ENCODE peak calls at places on chromosomes 16 and 17, in six cellular contexts. One of them, this sample, is unnamed.

GRCh38 chr17:79913896-79914812 is 74.9 kb upstream of the CBX4 start:
- DNase-seq in H1: no peak
- DNase-seq in HepG2: no peak
- DNase-seq in K562: no peak
- DNase-seq in GM12878: no peak
- DNase-seq in GM12892: no peak
- DNase-seq in this sample: no peak

GRCh38 chr16:2082171-2082982 is 34.6 kb downstream of the TSC2 start:
- DNase-seq in HepG2: no peak
- DNase-seq in GM12878: no peak
- DNase-seq in H1: no peak
- DNase-seq in K562: no peak
- DNase-seq in GM12892: no peak
- DNase-seq in this sample: no peak

GRCh38 chr17:78034429-78035091 is 76.1 kb downstream of the TNRC6C start:
- DNase-seq in GM12878: no peak
- DNase-seq in GM12892: no peak
- DNase-seq in H1: no peak
- DNase-seq in HepG2: no peak
- DNase-seq in K562: no peak
- DNase-seq in this sample: no peak

GRCh38 chr16:58366247-58367031 is 25.8 kb upstream of the GINS3 start:
- DNase-seq in GM12878: no peak
- DNase-seq in GM12892: no peak
- DNase-seq in K562: peak
- DNase-seq in HepG2: peak
- DNase-seq in H1: no peak
- DNase-seq in this sample: no peak

GRCh38 chr17:80071116-80071980 is 30.0 kb upstream of the GAA start:
- DNase-seq in GM12892: no peak
- DNase-seq in K562: no peak
- DNase-seq in H1: no peak
- DNase-seq in GM12878: no peak
- DNase-seq in HepG2: peak
- DNase-seq in this sample: no peak

GRCh38 chr16:57923418-57923817 is 47.5 kb downstream of the CNGB1 start:
- DNase-seq in H1: no peak
- DNase-seq in GM12878: no peak
- DNase-seq in HepG2: no peak
- DNase-seq in K562: no peak
- DNase-seq in GM12892: no peak
- DNase-seq in this sample: no peak

GRCh38 chr16:89140401-89140800 is 31.1 kb upstream of the CDH15 start:
- DNase-seq in GM12892: no peak
- DNase-seq in H1: no peak
- DNase-seq in HepG2: no peak
- DNase-seq in GM12878: no peak
- DNase-seq in K562: no peak
- DNase-seq in this sample: no peak

GRCh38 chr16:3454093-3454492 is 10.6 kb downstream of the NAA60 start:
- DNase-seq in GM12878: no peak
- DNase-seq in HepG2: peak
- DNase-seq in K562: no peak
- DNase-seq in GM12892: no peak
- DNase-seq in H1: no peak
- DNase-seq in this sample: no peak

GRCh38 chr17:5509482-5509881 is 23.1 kb downstream of the MIS12 start:
- DNase-seq in GM12878: no peak
- DNase-seq in H1: no peak
- DNase-seq in GM12892: no peak
- DNase-seq in K562: no peak
- DNase-seq in HepG2: no peak
- DNase-seq in this sample: no peak

GRCh38 chr16:59601452-59601851 is 867.3 kb upstream of the GOT2 start:
- DNase-seq in GM12892: no peak
- DNase-seq in GM12878: no peak
- DNase-seq in HepG2: no peak
- DNase-seq in H1: no peak
- DNase-seq in K562: no peak
- DNase-seq in this sample: no peak

GRCh38 chr16:59707441-59707840 is 973.3 kb upstream of the GOT2 start:
- DNase-seq in H1: no peak
- DNase-seq in HepG2: no peak
- DNase-seq in GM12892: no peak
- DNase-seq in K562: no peak
- DNase-seq in GM12878: no peak
- DNase-seq in this sample: no peak

GRCh38 chr16:53421248-53421647 is 13.0 kb upstream of the RBL2 start:
- DNase-seq in HepG2: no peak
- DNase-seq in K562: no peak
- DNase-seq in GM12892: no peak
- DNase-seq in GM12878: no peak
- DNase-seq in H1: no peak
- DNase-seq in this sample: no peak

GRCh38 chr16:22813223-22813945 is 578 bp upstream of the HS3ST2 start:
- DNase-seq in GM12878: no peak
- DNase-seq in K562: peak
- DNase-seq in GM12892: no peak
- DNase-seq in H1: peak
- DNase-seq in HepG2: peak
- DNase-seq in this sample: peak

GRCh38 chr17:16352303-16352837 is 899 bp downstream of the CENPV start:
- DNase-seq in HepG2: peak
- DNase-seq in GM12892: peak
- DNase-seq in K562: peak
- DNase-seq in GM12878: no peak
- DNase-seq in H1: peak
- DNase-seq in this sample: peak

GRCh38 chr17:78678220-78678554 is 101.0 kb upstream of the DNAH17 start:
- DNase-seq in GM12878: no peak
- DNase-seq in HepG2: no peak
- DNase-seq in K562: no peak
- DNase-seq in GM12892: no peak
- DNase-seq in H1: no peak
- DNase-seq in this sample: no peak

GRCh38 chr17:2595736-2596135 is 2.3 kb downstream of the PAFAH1B1 start:
- DNase-seq in K562: no peak
- DNase-seq in HepG2: no peak
- DNase-seq in H1: no peak
- DNase-seq in GM12892: no peak
- DNase-seq in GM12878: no peak
- DNase-seq in this sample: no peak

GRCh38 chr17:34797724-34798123 is 163.5 kb downstream of the CCT6B start:
- DNase-seq in H1: peak
- DNase-seq in GM12892: no peak
- DNase-seq in HepG2: peak
- DNase-seq in GM12878: no peak
- DNase-seq in K562: peak
- DNase-seq in this sample: no peak

GRCh38 chr16:28140788-28141618 is 70.8 kb downstream of the XPO6 start:
- DNase-seq in GM12878: peak
- DNase-seq in GM12892: peak
- DNase-seq in HepG2: peak
- DNase-seq in H1: no peak
- DNase-seq in K562: no peak
- DNase-seq in this sample: peak
- TF ChIP-seq TAF1 in GM12878: no peak
- TF ChIP-seq TAF1 in GM12892: no peak
- TF ChIP-seq TAF1 in HepG2: no peak
- TF ChIP-seq TAF1 in H1: no peak
- TF ChIP-seq TAF1 in K562: no peak
- TF ChIP-seq TAF1 in this sample: no peak

GRCh38 chr17:7576432-7576937 is 3.0 kb upstream of the CD68 start:
- DNase-seq in K562: no peak
- DNase-seq in GM12878: no peak
- DNase-seq in GM12892: no peak
- DNase-seq in H1: no peak
- DNase-seq in HepG2: no peak
- DNase-seq in this sample: no peak
- TF ChIP-seq POLR2A in K562: peak
- TF ChIP-seq POLR2A in GM12878: peak
- TF ChIP-seq POLR2A in GM12892: peak
- TF ChIP-seq POLR2A in H1: peak
- TF ChIP-seq POLR2A in HepG2: peak
- TF ChIP-seq POLR2A in this sample: peak

GRCh38 chr16:69223882-69224281 is 36.9 kb downstream of the SNTB2 start:
- DNase-seq in GM12878: no peak
- DNase-seq in K562: no peak
- DNase-seq in H1: no peak
- DNase-seq in GM12892: no peak
- DNase-seq in HepG2: no peak
- DNase-seq in this sample: no peak
- TF ChIP-seq POLR2AphosphoS5 in GM12878: no peak
- TF ChIP-seq POLR2AphosphoS5 in K562: no peak
- TF ChIP-seq POLR2AphosphoS5 in H1: no peak
- TF ChIP-seq POLR2AphosphoS5 in GM12892: no peak
- TF ChIP-seq POLR2AphosphoS5 in HepG2: no peak
- TF ChIP-seq POLR2AphosphoS5 in this sample: no peak

DNA sequence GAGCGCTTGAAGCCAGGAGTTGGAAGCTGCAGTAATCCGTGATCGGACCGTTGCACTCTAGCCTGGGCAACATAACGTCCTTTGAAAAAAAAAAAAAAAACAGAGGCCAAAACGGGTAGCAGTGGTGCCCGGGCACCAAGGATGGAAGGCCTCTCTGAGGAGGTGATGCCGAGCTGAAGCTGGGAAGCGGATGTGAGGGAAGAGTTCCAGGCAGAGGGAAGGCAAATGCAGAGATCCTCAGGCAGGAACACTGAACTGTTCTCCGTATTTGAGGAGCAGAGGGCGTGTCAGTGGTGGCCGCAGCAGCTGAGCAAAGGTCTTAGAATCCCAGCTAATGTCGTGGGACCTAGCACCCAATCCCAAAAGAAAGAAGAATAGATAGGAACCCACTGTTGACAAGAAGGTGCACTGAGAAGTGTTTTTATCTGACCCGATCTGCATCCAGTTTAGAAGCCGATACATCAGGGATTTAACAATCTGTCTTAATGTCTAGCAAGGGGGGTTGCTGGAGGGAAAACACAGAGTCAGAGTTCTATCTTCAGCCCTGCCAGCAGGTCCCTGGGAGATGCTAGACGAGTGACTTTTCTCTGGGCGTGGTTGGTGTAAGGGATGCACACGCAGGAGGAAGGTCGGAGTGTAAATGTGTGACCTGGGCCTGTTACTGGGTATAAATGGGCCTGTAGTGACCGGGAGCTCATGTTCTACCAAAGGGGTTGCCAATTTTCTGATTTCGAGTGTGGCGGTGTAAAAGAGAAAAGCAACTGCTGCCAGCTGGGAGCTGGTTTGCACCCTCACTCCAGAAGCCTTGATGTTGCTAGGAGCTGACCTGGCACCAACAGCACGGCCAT is 873 bp upstream of the KCTD13 start:
- DNase-seq in K562: peak
- DNase-seq in GM12892: no peak
- DNase-seq in HepG2: peak
- DNase-seq in H1: peak
- DNase-seq in GM12878: no peak
- DNase-seq in this sample: no peak
- TF ChIP-seq TAF1 in K562: no peak
- TF ChIP-seq TAF1 in GM12892: no peak
- TF ChIP-seq TAF1 in HepG2: no peak
- TF ChIP-seq TAF1 in H1: no peak
- TF ChIP-seq TAF1 in GM12878: no peak
- TF ChIP-seq TAF1 in this sample: no peak

GRCh38 chr17:50120475-50121253 is 9.3 kb downstream of the SAMD14 start:
- DNase-seq in HepG2: no peak
- DNase-seq in GM12892: no peak
- DNase-seq in H1: no peak
- DNase-seq in GM12878: no peak
- DNase-seq in K562: no peak
- DNase-seq in this sample: no peak
- TF ChIP-seq POLR2A in HepG2: no peak
- TF ChIP-seq POLR2A in GM12892: no peak
- TF ChIP-seq POLR2A in H1: no peak
- TF ChIP-seq POLR2A in GM12878: no peak
- TF ChIP-seq POLR2A in K562: no peak
- TF ChIP-seq POLR2A in this sample: no peak

DNA sequence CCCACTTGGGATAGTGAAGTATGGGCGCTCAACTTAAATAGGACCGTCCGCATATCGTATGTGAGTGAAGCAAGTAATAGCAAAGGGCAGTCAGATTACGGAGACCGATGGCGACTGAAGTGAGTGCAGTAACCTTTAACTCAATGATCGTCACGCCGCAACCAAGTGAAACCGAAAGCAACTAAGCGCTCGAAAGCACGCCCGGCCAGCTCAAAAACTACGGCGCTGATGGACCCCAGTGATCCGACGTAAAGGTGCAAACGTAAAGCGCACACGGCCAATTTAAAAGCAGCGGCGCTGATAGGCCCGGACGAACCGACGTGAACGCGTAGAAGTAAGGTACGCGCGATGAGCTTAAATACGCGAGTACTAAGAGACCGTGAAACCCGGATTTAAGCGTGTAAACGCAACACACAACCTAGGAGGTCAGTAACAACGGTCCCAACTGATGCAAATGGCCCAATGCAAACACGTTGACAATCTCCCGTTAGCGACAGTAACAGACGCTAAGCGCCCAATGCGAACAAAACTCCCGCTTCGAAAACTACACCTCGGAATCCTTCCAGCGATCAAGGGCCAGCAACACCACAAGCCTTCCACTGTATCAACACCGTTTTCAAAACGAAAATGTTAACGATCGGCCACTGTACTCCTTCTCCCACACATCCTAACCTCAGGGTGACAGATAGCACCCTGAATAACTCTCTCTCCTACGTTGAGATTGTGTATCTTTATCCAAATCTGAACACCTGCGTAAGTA is 37.9 kb upstream of the ARL4D start:
- DNase-seq in GM12892: peak
- DNase-seq in H1: peak
- DNase-seq in GM12878: peak
- DNase-seq in HepG2: peak
- DNase-seq in K562: no peak
- DNase-seq in this sample: peak
- TF ChIP-seq POLR2AphosphoS5 in GM12892: peak
- TF ChIP-seq POLR2AphosphoS5 in H1: peak
- TF ChIP-seq POLR2AphosphoS5 in GM12878: peak
- TF ChIP-seq POLR2AphosphoS5 in HepG2: peak
- TF ChIP-seq POLR2AphosphoS5 in K562: peak
- TF ChIP-seq POLR2AphosphoS5 in this sample: peak

This sample was measured in GM12891.